ENCODE peak calls at places on chromosomes 1 and 21, in four cellular contexts. K is fibroblast of mammary gland; L is DND-41; D is CD8-positive, alpha-beta T cell. J is an unnamed sample.

GRCh38 chr1:3499611-3500010 is 45.1 kb downstream of the ARHGEF16 start:
- DNase-seq in L (no peak), D (no peak), K (no peak), J (no peak)

GRCh38 chr1:232627645-232628334 is 2.1 kb downstream of the SIPA1L2 start:
- DNase-seq in D (no peak), K (peak; percentile 39), L (no peak), J (no peak)

GRCh38 chr1:12615916-12616708 is 1.9 kb downstream of the DHRS3 start:
- DNase-seq in D (no peak), K (peak; percentile 48), L (peak; percentile 27), J (peak; percentile 39)

GRCh38 chr1:247487057-247487456 is 29.2 kb upstream of the OR2B11 start:
- DNase-seq in K (peak; percentile 49), D (peak; percentile 34), L (peak; percentile 21), J (peak; percentile 6)

GRCh38 chr21:42466700-42467612 is 29.1 kb downstream of the RSPH1 start:
- DNase-seq in L (no peak), D (no peak), K (no peak), J (no peak)

GRCh38 chr21:38088916-38089762 is 167.7 kb upstream of the KCNJ15 start:
- DNase-seq in D (no peak), K (no peak), L (no peak), J (no peak)

GRCh38 chr1:55416164-55416842 is 201.1 kb upstream of the USP24 start:
- DNase-seq in D (no peak), L (no peak), K (no peak), J (no peak)

GRCh38 chr21:29164330-29164942 is 34.0 kb downstream of the MAP3K7CL start:
- DNase-seq in L (no peak), K (peak; percentile 92), D (no peak), J (no peak)

GRCh38 chr1:212754193-212754592 is 37.4 kb downstream of the NSL1 start:
- DNase-seq in D (peak; percentile 7), L (no peak), K (no peak), J (no peak)

GRCh38 chr1:243244420-243244819 is 10.7 kb downstream of the CEP170 start:
- DNase-seq in D (no peak), L (no peak), K (no peak), J (no peak)

GRCh38 chr1:212752256-212752933 is 39.2 kb downstream of the NSL1 start:
- DNase-seq in D (no peak), L (no peak), K (peak; percentile 64), J (no peak)

GRCh38 chr1:4081806-4082645 is 182.0 kb upstream of the C1orf174 start:
- DNase-seq in K (no peak), D (no peak), L (no peak), J (no peak)

GRCh38 chr1:40132383-40133121 is 28.6 kb upstream of the RLF start:
- DNase-seq in K (no peak), L (no peak), D (no peak), J (no peak)

GRCh38 chr1:219926363-219926998 is 1.9 kb downstream of the SLC30A10 start:
- DNase-seq in D (no peak), L (no peak), K (no peak), J (no peak)

GRCh38 chr1:33092438-33092837 is 11.5 kb downstream of the AZIN2 start:
- DNase-seq in D (no peak), L (no peak), K (no peak), J (no peak)

GRCh38 chr1:27342391-27342777 is 562 bp downstream of the SYTL1 start:
- DNase-seq in L (no peak), D (peak; percentile 25), K (no peak), J (no peak)
- TF ChIP-seq CTCF in L (no peak), D (no peak), K (no peak), J (no peak)

GRCh38 chr1:209542585-209542984 is 40.9 kb upstream of the CAMK1G start:
- DNase-seq in L (no peak), K (peak; percentile 34), D (no peak), J (no peak)

GRCh38 chr1:209530990-209531389 is 52.5 kb upstream of the CAMK1G start:
- DNase-seq in L (no peak), K (peak; percentile 75), D (no peak), J (no peak)

GRCh38 chr1:209534496-209535250 is 48.8 kb upstream of the CAMK1G start:
- DNase-seq in K (no peak), L (no peak), D (no peak), J (no peak)

GRCh38 chr1:209537336-209538114 is 46.0 kb upstream of the CAMK1G start:
- DNase-seq in K (no peak), D (no peak), L (no peak), J (no peak)

GRCh38 chr1:209536843-209537242 is 46.7 kb upstream of the CAMK1G start:
- DNase-seq in L (no peak), K (no peak), D (no peak), J (no peak)
- TF ChIP-seq CTCF in L (no peak), K (no peak), D (no peak), J (no peak)

GRCh38 chr1:206727981-206728380 is 42.6 kb upstream of the IL19 start:
- DNase-seq in L (no peak), D (no peak), K (no peak), J (no peak)

GRCh38 chr1:206725053-206725963 is 40.6 kb downstream of the MAPKAPK2 start:
- DNase-seq in K (peak; percentile 70), D (peak; percentile 61), L (peak; percentile 71), J (peak; percentile 65)

GRCh38 chr1:206721454-206721853 is 36.7 kb downstream of the MAPKAPK2 start:
- DNase-seq in K (no peak), D (no peak), L (no peak), J (no peak)

GRCh38 chr1:206722751-206723499 is 38.2 kb downstream of the MAPKAPK2 start:
- DNase-seq in K (peak; percentile 89), D (no peak), L (no peak), J (no peak)

DNA sequence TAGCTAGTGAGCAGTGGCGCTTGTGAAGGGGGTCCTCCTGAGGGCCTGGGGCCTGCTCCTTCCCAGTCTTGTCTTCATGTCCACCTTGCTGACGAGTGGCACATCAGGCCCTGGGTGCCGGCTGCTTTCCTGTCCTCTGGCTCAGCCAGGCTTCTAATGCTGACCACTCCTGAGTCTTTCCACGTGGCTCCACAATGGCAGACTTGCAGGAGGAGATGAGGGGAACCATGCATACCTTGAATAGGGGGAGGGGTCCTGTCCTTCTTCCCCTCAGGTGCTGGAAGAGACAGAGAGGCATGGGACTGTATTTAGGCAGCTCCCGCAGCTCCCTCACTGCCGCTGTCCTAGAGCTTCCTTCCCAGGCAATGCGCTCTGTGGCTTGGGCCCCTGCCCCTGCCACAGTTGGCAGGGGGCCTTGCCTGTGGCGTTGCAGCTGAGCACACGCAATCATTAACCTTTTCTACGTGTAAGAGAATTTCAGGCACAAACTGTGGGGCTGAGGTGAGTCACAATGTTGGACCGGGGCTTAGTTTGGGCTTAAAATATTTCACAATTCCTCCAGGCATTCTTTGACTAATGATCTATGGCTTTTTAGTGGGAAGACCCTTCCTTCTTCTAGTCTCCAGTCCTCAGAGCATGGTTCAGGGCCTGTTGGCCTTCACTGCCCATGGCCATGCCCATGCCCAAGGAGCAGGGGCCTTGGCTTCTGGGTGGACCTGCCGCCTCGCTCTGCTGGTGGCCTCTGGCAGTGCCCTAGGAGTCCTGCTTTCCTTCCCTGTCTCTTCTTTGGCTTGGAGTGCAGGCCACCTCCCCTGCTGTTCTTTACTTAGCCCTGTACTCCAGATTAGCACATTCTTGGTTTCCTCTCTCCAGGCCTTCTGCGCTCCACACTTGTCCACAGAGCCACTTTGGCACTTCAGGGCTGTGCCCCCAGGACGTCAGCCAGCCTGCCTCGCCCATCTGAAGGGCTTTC is 39.1 kb downstream of the MAPKAPK2 start:
- DNase-seq in L (no peak), D (no peak), K (peak; percentile 97), J (no peak)
- TF ChIP-seq CTCF in L (no peak), D (no peak), K (no peak), J (no peak)

DNA sequence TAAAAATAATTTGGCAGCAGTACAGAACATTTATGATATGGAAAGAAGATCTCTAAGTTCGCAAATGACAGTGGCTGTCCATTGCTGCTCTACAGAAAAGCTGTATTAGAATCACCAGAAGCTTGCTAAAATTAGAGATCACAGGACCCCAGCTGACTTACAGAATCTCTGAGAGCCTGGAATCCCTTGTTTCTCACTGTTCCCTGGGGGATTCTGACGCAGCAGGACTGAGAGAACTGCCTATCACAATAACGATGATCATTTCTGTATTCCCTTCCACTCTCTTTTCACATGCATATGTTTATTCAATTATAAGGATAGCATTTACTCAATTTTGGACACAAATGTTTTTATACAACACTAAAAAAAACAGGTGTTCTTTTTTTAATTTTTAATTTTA is 241.9 kb downstream of the OMA1 start:
- DNase-seq in D (no peak), L (no peak), K (no peak), J (no peak)
- TF ChIP-seq CTCF in D (no peak), L (no peak), K (no peak), J (no peak)

GRCh38 chr1:36306902-36307456 is 811 bp downstream of the SH3D21 start:
- DNase-seq in K (peak; percentile 86), L (peak; percentile 96), D (peak; percentile 94), J (peak; percentile 97)
- TF ChIP-seq CTCF in K (no peak), L (no peak), D (no peak), J (no peak)

DNA sequence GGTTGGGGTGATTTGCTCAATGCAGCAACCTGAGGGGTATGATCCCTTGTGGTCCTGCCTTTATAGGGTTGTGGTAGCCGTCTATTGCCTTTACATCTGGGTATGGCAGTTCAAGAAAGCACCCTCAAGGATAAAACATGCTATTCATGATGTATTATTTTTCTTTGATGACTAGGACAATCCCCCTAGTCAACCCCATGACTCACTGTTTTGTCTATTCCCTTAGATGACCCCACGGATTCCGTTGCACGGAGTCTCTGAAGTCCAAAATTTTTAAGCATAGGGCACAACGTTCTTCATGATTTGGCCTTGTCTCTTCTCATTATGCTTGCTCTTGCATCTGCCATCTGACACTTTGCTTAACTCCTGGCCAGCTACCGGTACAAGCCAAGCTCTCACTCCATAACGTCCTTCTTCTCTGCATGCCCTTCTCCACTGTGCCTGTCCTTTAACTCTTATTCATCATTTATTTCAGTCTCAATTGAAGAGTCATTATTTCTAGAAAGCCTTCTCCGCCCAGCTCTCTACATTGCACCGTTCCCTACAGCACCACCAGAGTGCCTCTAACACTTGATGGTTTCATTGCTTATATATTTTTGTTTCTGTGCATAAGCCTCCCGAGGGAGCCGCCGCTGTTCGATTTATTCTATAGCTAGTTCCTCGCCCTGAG is 838 bp upstream of the DISP1 start:
- DNase-seq in L (no peak), D (no peak), K (peak; percentile 83), J (no peak)
- TF ChIP-seq CTCF in L (no peak), D (no peak), K (no peak), J (no peak)

DNA sequence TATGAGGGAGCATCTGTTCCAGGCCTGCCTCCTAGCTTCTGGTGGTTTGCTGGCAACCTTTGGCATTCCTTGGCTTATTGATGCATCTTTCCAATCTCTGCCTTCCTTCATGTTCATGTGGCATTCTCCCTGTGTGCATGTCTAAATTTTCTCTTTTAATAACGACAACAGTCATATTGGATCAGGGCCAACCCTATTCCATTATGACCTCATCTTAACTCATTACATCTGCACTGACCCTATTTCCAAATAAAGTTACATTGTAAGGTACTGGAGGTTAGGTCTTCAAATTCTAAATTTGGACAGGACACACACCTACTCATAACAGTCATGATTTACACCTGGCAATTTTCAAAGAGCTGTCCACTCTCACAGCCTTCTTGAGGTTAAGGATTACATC is 117.2 kb upstream of the FGGY start:
- DNase-seq in L (no peak), D (no peak), K (peak; percentile 54), J (no peak)
- TF ChIP-seq CTCF in L (no peak), D (no peak), K (no peak), J (no peak)

GRCh38 chr1:53196485-53197271 is at the start of gene CPT2:
- DNase-seq in L (peak; percentile 93), D (peak; percentile 91), K (peak; percentile 88), J (peak; percentile 93)
- TF ChIP-seq CTCF in L (no peak), D (no peak), K (no peak), J (no peak)